ENCODE peak calls at places on chromosomes 16 and 17, in four cellular contexts. A, V, P and M are unnamed samples.

GRCh38 chr16:3074860-3075545 is 9.6 kb downstream of the IL32 start:
- DNase-seq in A (no peak), V (no peak), P (no peak), M (no peak)

GRCh38 chr17:28661635-28662526 is at the start of the genes SDF2 and SUPT6H:
- DNase-seq in A (peak; percentile 95), V (peak; percentile 81), P (peak; percentile 93), M (no peak)

GRCh38 chr16:49519008-49519656 is 145.5 kb downstream of the C16orf78 start:
- DNase-seq in A (no peak), V (no peak), P (no peak), M (no peak)

GRCh38 chr17:68228817-68229570 is 18.8 kb upstream of the AMZ2 start:
- DNase-seq in A (no peak), V (no peak), P (no peak), M (no peak)

GRCh38 chr16:17053536-17054160 is 417.1 kb downstream of the XYLT1 start:
- DNase-seq in A (no peak), V (no peak), P (peak; percentile 23), M (no peak)

GRCh38 chr16:23679274-23679985 is 741 bp downstream of the PLK1 start:
- DNase-seq in A (peak; percentile 41), V (peak; percentile 57), P (peak; percentile 78), M (no peak)

GRCh38 chr16:4415538-4416199 is 727 bp downstream of the CORO7 start:
- DNase-seq in A (peak; percentile 37), V (no peak), P (peak; percentile 40), M (no peak)

GRCh38 chr17:55577687-55578086 is 66.4 kb upstream of the SMIM36 start:
- DNase-seq in A (no peak), V (peak; percentile 19), P (no peak), M (no peak)

GRCh38 chr17:59837362-59838195 is 55.2 kb downstream of the TUBD1 start:
- DNase-seq in A (peak; percentile 89), V (peak; percentile 100), P (peak; percentile 100), M (peak; percentile 52)

GRCh38 chr16:70681382-70682238 is 4.2 kb downstream of the MTSS2 start:
- DNase-seq in A (no peak), V (no peak), P (no peak), M (no peak)

GRCh38 chr17:52737071-52737470 is 578.6 kb upstream of the CA10 start:
- DNase-seq in A (no peak), V (no peak), P (no peak), M (no peak)

GRCh38 chr16:71882505-71883192 is 1.3 kb downstream of the ZNF821 start:
- DNase-seq in A (peak; percentile 57), V (peak; percentile 75), P (peak; percentile 83), M (peak; percentile 83)

GRCh38 chr17:20008242-20009051 is 712 bp upstream of the SPECC1 start:
- DNase-seq in A (peak; percentile 79), V (no peak), P (peak; percentile 53), M (no peak)

GRCh38 chr17:17696075-17696474 is 14.8 kb downstream of the RAI1 start:
- DNase-seq in A (no peak), V (no peak), P (no peak), M (no peak)

GRCh38 chr17:76238847-76239537 is 1.3 kb downstream of the RNF157 start:
- DNase-seq in A (no peak), V (no peak), P (no peak), M (no peak)

GRCh38 chr16:64586756-64587155 is 535.1 kb downstream of the CDH11 start:
- DNase-seq in A (no peak), V (no peak), P (peak; percentile 81), M (no peak)

GRCh38 chr16:27273670-27274522 is 5.3 kb upstream of the NSMCE1 start:
- DNase-seq in A (no peak), V (peak; percentile 53), P (no peak), M (peak; percentile 30)

GRCh38 chr17:67366193-67367157 is at the start of gene PSMD12:
- DNase-seq in A (peak; percentile 95), V (peak; percentile 88), P (peak; percentile 93), M (peak; percentile 97)

GRCh38 chr16:88560722-88561484 is 9.3 kb upstream of the ZC3H18 start:
- DNase-seq in A (peak; percentile 59), V (peak; percentile 30), P (peak; percentile 77), M (no peak)

GRCh38 chr16:15950167-15950854 is 895 bp downstream of the ABCC1 start:
- DNase-seq in A (no peak), V (peak; percentile 44), P (peak; percentile 61), M (no peak)

GRCh38 chr17:18248300-18248731 is 10.2 kb downstream of the FLII start:
- DNase-seq in A (peak; percentile 86), V (peak; percentile 71), P (peak; percentile 86), M (no peak)

GRCh38 chr16:27529962-27530361 is 19.8 kb downstream of the GTF3C1 start:
- DNase-seq in A (no peak), V (peak; percentile 82), P (no peak), M (no peak)

GRCh38 chr17:70563301-70563820 is 394.0 kb downstream of the KCNJ2 start:
- DNase-seq in A (no peak), V (peak; percentile 62), P (no peak), M (no peak)

GRCh38 chr16:24053325-24053946 is 202.7 kb upstream of the CACNG3 start:
- DNase-seq in A (no peak), V (no peak), P (no peak), M (no peak)

GRCh38 chr17:10081571-10082169 is 116.7 kb downstream of the GAS7 start:
- DNase-seq in A (no peak), V (no peak), P (peak; percentile 84), M (no peak)

GRCh38 chr16:57660715-57661463 is 7.2 kb upstream of the ADGRG3 start:
- DNase-seq in A (no peak), V (no peak), P (no peak), M (no peak)

GRCh38 chr16:57663436-57663835 is 4.7 kb upstream of the ADGRG3 start:
- DNase-seq in A (no peak), V (no peak), P (no peak), M (no peak)

GRCh38 chr16:57661936-57662906 is 5.9 kb upstream of the ADGRG3 start:
- DNase-seq in A (no peak), V (no peak), P (no peak), M (no peak)

GRCh38 chr16:57658878-57659674 is 9.0 kb upstream of the ADGRG3 start:
- DNase-seq in A (no peak), V (no peak), P (no peak), M (no peak)

DNA sequence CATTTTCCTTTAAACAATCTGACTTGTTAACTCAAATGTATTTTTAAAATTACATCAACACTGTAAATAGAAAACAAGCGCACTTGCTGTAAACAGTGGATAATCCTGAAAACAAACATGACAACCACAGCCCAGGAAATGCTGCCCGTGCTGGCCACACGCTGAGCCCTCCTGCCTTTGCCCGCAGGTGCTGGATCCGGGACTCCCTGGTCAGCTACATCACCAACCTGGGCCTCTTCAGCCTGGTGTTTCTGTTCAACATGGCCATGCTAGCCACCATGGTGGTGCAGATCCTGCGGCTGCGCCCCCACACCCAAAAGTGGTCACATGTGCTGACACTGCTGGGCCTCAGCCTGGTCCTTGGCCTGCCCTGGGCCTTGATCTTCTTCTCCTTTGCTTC is 6.6 kb upstream of the ADGRG3 start:
- DNase-seq in A (no peak), V (no peak), P (no peak), M (no peak)
- H3K23ac ChIP-seq in A (no peak overlapping the region), V (no peak overlapping the region), P (no peak overlapping the region), M (no peak overlapping the region)

GRCh38 chr17:50660887-50661345 is 26.2 kb downstream of the ABCC3 start:
- DNase-seq in A (no peak), V (no peak), P (no peak), M (no peak)
- H3K56ac ChIP-seq in A (no peak overlapping the region), V (no peak overlapping the region), P (peak overlapping the region; percentile 59), M (no peak overlapping the region)

GRCh38 chr17:82371333-82372062 is at the start of gene UTS2R:
- DNase-seq in A (no peak), V (no peak), P (no peak), M (no peak)
- H3K23ac ChIP-seq in A (no peak within 1 kb of the TSS), V (no peak within 1 kb of the TSS), P (no peak within 1 kb of the TSS), M (no peak within 1 kb of the TSS)

DNA sequence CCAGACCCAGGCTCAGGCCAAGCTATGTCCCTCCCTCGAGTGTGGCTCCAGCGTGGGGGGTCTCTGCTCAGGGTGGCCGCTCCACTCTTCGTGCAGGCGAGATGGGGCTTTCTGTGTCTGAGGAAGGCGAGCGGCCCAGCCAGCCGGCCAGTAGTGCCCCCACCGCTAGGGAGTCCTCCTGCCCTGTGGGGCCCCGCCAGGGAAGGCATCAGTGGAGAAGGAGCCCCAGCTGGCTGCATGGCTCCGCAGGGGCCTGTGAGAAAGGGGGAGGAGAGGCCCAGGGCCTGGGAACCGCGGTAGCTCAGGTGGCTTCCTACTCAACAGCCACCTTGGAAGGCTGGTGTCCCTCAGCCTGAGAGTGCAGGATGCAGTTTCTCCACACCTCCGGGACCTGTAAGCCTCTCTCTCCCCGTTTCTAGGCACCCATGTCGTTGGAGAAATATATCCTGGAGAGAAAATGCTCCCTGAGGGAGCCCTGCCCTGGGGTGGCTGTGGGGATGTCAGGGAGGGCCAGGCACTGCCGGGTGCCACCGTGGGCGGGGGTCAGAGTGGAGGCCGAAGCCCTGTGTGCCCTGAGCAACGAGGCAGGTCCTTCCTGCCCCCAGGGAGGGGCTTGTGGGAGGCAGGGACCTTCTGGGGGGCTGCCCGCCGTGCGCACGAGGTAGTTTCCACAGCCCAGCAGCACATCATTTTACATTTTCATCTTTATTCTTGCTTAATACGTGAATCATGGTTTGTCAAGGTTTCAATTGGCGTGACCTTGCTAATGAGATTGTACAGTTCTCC is 3.3 kb downstream of the PIGQ start:
- DNase-seq in A (no peak), V (no peak), P (no peak), M (no peak)
- H3K56ac ChIP-seq in A (no peak overlapping the region), V (no peak overlapping the region), P (no peak overlapping the region), M (no peak overlapping the region)

DNA sequence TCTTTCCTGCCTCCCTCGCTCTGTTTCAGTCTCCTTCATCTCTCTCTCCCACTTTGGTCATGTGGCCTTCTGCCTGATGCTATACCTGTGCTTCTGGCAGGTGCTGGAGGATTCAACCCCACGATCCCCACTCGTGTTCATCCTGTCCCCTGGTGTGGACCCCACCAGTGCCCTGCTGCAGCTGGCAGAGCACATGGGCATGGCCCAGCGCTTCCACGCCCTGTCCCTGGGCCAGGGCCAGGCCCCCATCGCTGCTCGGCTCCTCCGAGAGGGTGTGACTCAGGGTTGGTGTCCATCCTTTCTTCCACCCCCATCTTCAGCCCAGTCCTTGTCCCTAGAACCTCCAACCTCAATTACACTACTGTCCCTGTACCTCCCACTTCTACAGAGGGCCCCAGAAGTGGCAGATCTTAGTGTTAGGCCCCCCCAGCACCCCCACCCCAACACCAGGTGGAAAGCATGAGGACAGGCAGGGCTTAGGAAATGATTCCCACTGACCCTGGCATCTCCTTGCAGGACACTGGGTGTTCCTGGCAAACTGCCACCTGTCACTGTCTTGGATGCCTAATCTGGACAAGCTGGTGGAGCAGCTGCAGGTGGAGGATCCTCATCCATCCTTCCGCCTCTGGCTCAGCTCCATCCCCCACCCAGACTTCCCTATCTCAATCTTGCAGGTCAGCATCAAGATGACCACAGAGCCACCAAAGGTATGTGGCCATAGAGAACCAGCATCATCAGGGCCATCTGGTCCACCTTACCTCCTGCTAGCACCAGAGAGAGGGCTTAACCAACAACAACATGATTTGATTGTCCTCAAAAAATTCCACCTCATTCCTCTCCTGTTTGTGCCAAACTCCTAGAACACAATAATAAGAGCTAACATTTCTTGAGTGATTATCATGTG is 9.7 kb upstream of the KDM6B start:
- DNase-seq in A (no peak), V (no peak), P (no peak), M (no peak)
- H3K23ac ChIP-seq in A (no peak overlapping the region), V (no peak overlapping the region), P (no peak overlapping the region), M (no peak overlapping the region)